ENCODE peak calls at places on chromosomes 5 and 9, in five cellular contexts. K, Q, Z, F and V are unnamed samples.

GRCh38 chr5:56494300-56494704 is 261.2 kb upstream of the ANKRD55 start:
- DNase-seq in K (no peak), Q (no peak), Z (no peak), F (no peak), V (no peak)

GRCh38 chr9:135992486-135993408 is 31.6 kb upstream of the UBAC1 start:
- DNase-seq in K (peak), Q (no peak), Z (peak), F (peak), V (no peak)

GRCh38 chr9:131027048-131027871 is 18.3 kb downstream of the LAMC3 start:
- DNase-seq in K (no peak), Q (no peak), Z (no peak), F (no peak), V (no peak)

GRCh38 chr5:108258001-108258400 is 123.9 kb downstream of the FBXL17 start:
- DNase-seq in K (no peak), Q (no peak), Z (no peak), F (no peak), V (no peak)

GRCh38 chr5:87268970-87269377 is 1.3 kb downstream of the RASA1 start:
- DNase-seq in K (no peak), Q (no peak), Z (no peak), F (no peak), V (no peak)

GRCh38 chr5:133371371-133372155 is 240.8 kb downstream of the FSTL4 start:
- DNase-seq in K (no peak), Q (no peak), Z (no peak), F (no peak), V (no peak)

GRCh38 chr5:170553218-170553617 is 49.4 kb downstream of the KCNIP1 start:
- DNase-seq in K (no peak), Q (no peak), Z (no peak), F (no peak), V (no peak)

GRCh38 chr9:96122756-96123155 is 179.2 kb downstream of the HSD17B3 start:
- DNase-seq in K (no peak), Q (no peak), Z (no peak), F (no peak), V (no peak)

GRCh38 chr5:178538624-178539344 is 51.4 kb downstream of the COL23A1 start:
- DNase-seq in K (no peak), Q (no peak), Z (peak), F (no peak), V (no peak)

GRCh38 chr5:94313188-94313587 is 305.2 kb downstream of the KIAA0825 start:
- DNase-seq in K (no peak), Q (no peak), Z (no peak), F (no peak), V (no peak)

GRCh38 chr9:77933019-77933418 is 98.6 kb downstream of the GNAQ start:
- DNase-seq in K (no peak), Q (no peak), Z (no peak), F (no peak), V (no peak)

GRCh38 chr9:12224449-12224848 is 468.7 kb upstream of the TYRP1 start:
- DNase-seq in K (no peak), Q (no peak), Z (no peak), F (no peak), V (no peak)

GRCh38 chr5:92687793-92688467 is 893.1 kb downstream of the NR2F1-AS1 start:
- DNase-seq in K (peak), Q (no peak), Z (no peak), F (no peak), V (peak)

GRCh38 chr5:134905246-134905996 is 490 bp downstream of the PCBD2 start:
- DNase-seq in K (peak), Q (peak), Z (peak), F (peak), V (peak)

GRCh38 chr9:134544388-134545212 is 97.0 kb upstream of the COL5A1 start:
- DNase-seq in K (peak), Q (peak), Z (no peak), F (no peak), V (no peak)

GRCh38 chr5:74340476-74340875 is 300.1 kb downstream of the ENC1 start:
- DNase-seq in K (no peak), Q (no peak), Z (no peak), F (no peak), V (no peak)

GRCh38 chr9:71518045-71518888 is 250.0 kb downstream of the CEMIP2 start:
- DNase-seq in K (peak), Q (no peak), Z (no peak), F (peak), V (no peak)

GRCh38 chr5:124438390-124439380 is 307.8 kb downstream of the ZNF608 start:
- DNase-seq in K (no peak), Q (no peak), Z (no peak), F (no peak), V (peak)

GRCh38 chr9:81804306-81804705 is 115.0 kb upstream of the TLE1 start:
- DNase-seq in K (no peak), Q (no peak), Z (no peak), F (no peak), V (no peak)

GRCh38 chr5:83031391-83031790 is 45.8 kb downstream of the TMEM167A start:
- DNase-seq in K (no peak), Q (no peak), Z (no peak), F (no peak), V (no peak)

GRCh38 chr5:59673438-59674058 is 220.0 kb downstream of the PDE4D start:
- DNase-seq in K (no peak), Q (no peak), Z (peak), F (no peak), V (no peak)

GRCh38 chr9:27888661-27889295 is 315.5 kb upstream of the C9orf72 start:
- DNase-seq in K (peak), Q (no peak), Z (no peak), F (no peak), V (no peak)

GRCh38 chr9:120291050-120291449 is 288.9 kb downstream of the CDK5RAP2 start:
- DNase-seq in K (no peak), Q (no peak), Z (no peak), F (no peak), V (no peak)

GRCh38 chr5:57450991-57451876 is 31.4 kb downstream of the ACTBL2 start:
- DNase-seq in K (no peak), Q (no peak), Z (no peak), F (no peak), V (no peak)

GRCh38 chr5:160118349-160119141 is 705 bp downstream of the PWWP2A start:
- DNase-seq in K (no peak), Q (no peak), Z (no peak), F (no peak), V (peak)